ENCODE peak calls at places on chromosome 3, in seven cellular contexts. J is B cell, V is IMR-90, Q is HCEC 1CT, H is occipital lobe, M is NCI-H1105 treated with DMSO at 0.1 percent for 48 hours, I is left lung. C is an unnamed sample.

GRCh38 chr3:44395714-44396113 is 57.1 kb downstream of the TCAIM start:
- DNase-seq in J (no peak), V (no peak), Q (no peak), H (no peak), M (no peak), I (no peak), C (no peak)

GRCh38 chr3:38616658-38617057 is 32.8 kb downstream of the SCN5A start:
- DNase-seq in J (no peak), V (no peak), Q (no peak), H (no peak), M (no peak), I (no peak), C (no peak)

GRCh38 chr3:158751316-158751715 is 19.1 kb upstream of the RARRES1 start:
- DNase-seq in J (no peak), V (no peak), Q (no peak), H (no peak), M (no peak), I (no peak), C (no peak)

GRCh38 chr3:11212784-11213183 is 58.5 kb downstream of the HRH1 start:
- DNase-seq in J (no peak), V (no peak), Q (no peak), H (no peak), M (no peak), I (no peak), C (no peak)

GRCh38 chr3:13620281-13620680 is 71.4 kb downstream of the FBLN2 start:
- DNase-seq in J (no peak), V (no peak), Q (no peak), H (no peak), M (no peak), I (no peak), C (no peak)

GRCh38 chr3:124607163-124607562 is 123.1 kb upstream of the UMPS start:
- DNase-seq in J (no peak), V (peak; percentile 83), Q (peak; percentile 66), H (no peak), M (no peak), I (no peak), C (peak; percentile 31)

GRCh38 chr3:184786271-184787010 is 25.5 kb upstream of the VPS8 start:
- DNase-seq in J (no peak), V (peak; percentile 92), Q (peak; percentile 72), H (peak; percentile 23), M (no peak), I (peak; percentile 76), C (peak; percentile 88)

GRCh38 chr3:194640829-194641228 is 7.6 kb upstream of the TMEM44 start:
- DNase-seq in J (no peak), V (peak; percentile 9), Q (no peak), H (no peak), M (no peak), I (no peak), C (no peak)

GRCh38 chr3:11423868-11424267 is 151.7 kb downstream of the ATG7 start:
- DNase-seq in J (no peak), V (no peak), Q (no peak), H (no peak), M (no peak), I (no peak), C (no peak)

GRCh38 chr3:14235896-14236295 is 57.3 kb downstream of the LSM3 start:
- DNase-seq in J (no peak), V (no peak), Q (no peak), H (no peak), M (no peak), I (no peak), C (peak; percentile 73)

GRCh38 chr3:140021269-140021668 is 86.3 kb downstream of the CLSTN2 start:
- DNase-seq in J (no peak), V (no peak), Q (no peak), H (no peak), M (no peak), I (no peak), C (no peak)

GRCh38 chr3:59783468-59783988 is 733.7 kb upstream of the CFAP20DC start:
- DNase-seq in J (no peak), V (no peak), Q (no peak), H (no peak), M (no peak), I (no peak), C (no peak)

C was measured in foreskin fibroblast.